ENCODE peak calls at places on chromosomes 2 and 18, in nine cellular contexts. One of them, this sample, is unnamed.

GRCh38 chr2:203775684-203776083 is 69.2 kb downstream of the CD28 start:
- DNase-seq in endodermal cell: no peak
- DNase-seq in kidney: no peak
- DNase-seq in ovary: no peak
- DNase-seq in IMR-90: peak
- DNase-seq in coronary artery: no peak
- DNase-seq in upper lobe of right lung: no peak
- DNase-seq in thoracic aorta: no peak
- DNase-seq in cardiac muscle cell: no peak
- DNase-seq in this sample: no peak

GRCh38 chr2:226446406-226447001 is 353.1 kb downstream of the IRS1 start:
- DNase-seq in endodermal cell: no peak
- DNase-seq in kidney: no peak
- DNase-seq in ovary: no peak
- DNase-seq in IMR-90: peak
- DNase-seq in coronary artery: no peak
- DNase-seq in upper lobe of right lung: no peak
- DNase-seq in thoracic aorta: no peak
- DNase-seq in cardiac muscle cell: peak
- DNase-seq in this sample: peak

GRCh38 chr2:238771193-238771592 is 76.7 kb upstream of the TWIST2 start:
- DNase-seq in endodermal cell: peak
- DNase-seq in kidney: no peak
- DNase-seq in ovary: no peak
- DNase-seq in IMR-90: peak
- DNase-seq in coronary artery: no peak
- DNase-seq in upper lobe of right lung: no peak
- DNase-seq in thoracic aorta: no peak
- DNase-seq in cardiac muscle cell: peak
- DNase-seq in this sample: peak

GRCh38 chr18:22572321-22572720 is 154.6 kb upstream of the CTAGE1 start:
- DNase-seq in endodermal cell: no peak
- DNase-seq in kidney: no peak
- DNase-seq in ovary: no peak
- DNase-seq in IMR-90: no peak
- DNase-seq in coronary artery: no peak
- DNase-seq in upper lobe of right lung: no peak
- DNase-seq in thoracic aorta: no peak
- DNase-seq in cardiac muscle cell: no peak
- DNase-seq in this sample: peak

GRCh38 chr18:64011513-64011912 is 41.6 kb downstream of the SERPINB8 start:
- DNase-seq in endodermal cell: no peak
- DNase-seq in kidney: no peak
- DNase-seq in ovary: no peak
- DNase-seq in IMR-90: no peak
- DNase-seq in coronary artery: no peak
- DNase-seq in upper lobe of right lung: no peak
- DNase-seq in thoracic aorta: no peak
- DNase-seq in cardiac muscle cell: no peak
- DNase-seq in this sample: no peak

GRCh38 chr2:42787424-42787787 is 5.0 kb downstream of the HAAO start:
- DNase-seq in endodermal cell: no peak
- DNase-seq in kidney: no peak
- DNase-seq in ovary: no peak
- DNase-seq in IMR-90: no peak
- DNase-seq in coronary artery: no peak
- DNase-seq in upper lobe of right lung: no peak
- DNase-seq in thoracic aorta: no peak
- DNase-seq in cardiac muscle cell: no peak
- DNase-seq in this sample: no peak

GRCh38 chr2:118307864-118308263 is 219.6 kb downstream of the INSIG2 start:
- DNase-seq in endodermal cell: no peak
- DNase-seq in kidney: no peak
- DNase-seq in ovary: no peak
- DNase-seq in IMR-90: no peak
- DNase-seq in coronary artery: no peak
- DNase-seq in upper lobe of right lung: no peak
- DNase-seq in thoracic aorta: no peak
- DNase-seq in cardiac muscle cell: no peak
- DNase-seq in this sample: no peak

GRCh38 chr2:72778410-72778809 is 47.4 kb downstream of the EXOC6B start:
- DNase-seq in endodermal cell: no peak
- DNase-seq in kidney: no peak
- DNase-seq in ovary: no peak
- DNase-seq in IMR-90: peak
- DNase-seq in coronary artery: no peak
- DNase-seq in upper lobe of right lung: no peak
- DNase-seq in thoracic aorta: no peak
- DNase-seq in cardiac muscle cell: peak
- DNase-seq in this sample: no peak

GRCh38 chr2:55428258-55428657 is 8.6 kb upstream of the CCDC88A start:
- DNase-seq in endodermal cell: no peak
- DNase-seq in kidney: no peak
- DNase-seq in ovary: no peak
- DNase-seq in IMR-90: no peak
- DNase-seq in coronary artery: no peak
- DNase-seq in upper lobe of right lung: no peak
- DNase-seq in thoracic aorta: no peak
- DNase-seq in cardiac muscle cell: no peak
- DNase-seq in this sample: no peak

GRCh38 chr2:42618972-42619371 is 50.5 kb downstream of the MTA3 start:
- DNase-seq in endodermal cell: no peak
- DNase-seq in kidney: no peak
- DNase-seq in ovary: no peak
- DNase-seq in IMR-90: peak
- DNase-seq in coronary artery: no peak
- DNase-seq in upper lobe of right lung: no peak
- DNase-seq in thoracic aorta: no peak
- DNase-seq in cardiac muscle cell: peak
- DNase-seq in this sample: no peak

GRCh38 chr2:218708086-218708485 is 2.5 kb upstream of the TTLL4 start:
- DNase-seq in endodermal cell: no peak
- DNase-seq in kidney: no peak
- DNase-seq in ovary: no peak
- DNase-seq in IMR-90: no peak
- DNase-seq in coronary artery: no peak
- DNase-seq in upper lobe of right lung: no peak
- DNase-seq in thoracic aorta: no peak
- DNase-seq in cardiac muscle cell: no peak
- DNase-seq in this sample: no peak

GRCh38 chr2:88028931-88029330 is 12.6 kb upstream of the RNU2-63P start:
- DNase-seq in endodermal cell: no peak
- DNase-seq in kidney: no peak
- DNase-seq in ovary: no peak
- DNase-seq in IMR-90: no peak
- DNase-seq in coronary artery: no peak
- DNase-seq in upper lobe of right lung: no peak
- DNase-seq in thoracic aorta: no peak
- DNase-seq in cardiac muscle cell: no peak
- DNase-seq in this sample: no peak

GRCh38 chr18:59748628-59749360 is 51.6 kb upstream of the CCBE1 start:
- DNase-seq in endodermal cell: no peak
- DNase-seq in kidney: no peak
- DNase-seq in ovary: no peak
- DNase-seq in IMR-90: peak
- DNase-seq in coronary artery: no peak
- DNase-seq in upper lobe of right lung: no peak
- DNase-seq in thoracic aorta: no peak
- DNase-seq in cardiac muscle cell: peak
- DNase-seq in this sample: no peak

DNA sequence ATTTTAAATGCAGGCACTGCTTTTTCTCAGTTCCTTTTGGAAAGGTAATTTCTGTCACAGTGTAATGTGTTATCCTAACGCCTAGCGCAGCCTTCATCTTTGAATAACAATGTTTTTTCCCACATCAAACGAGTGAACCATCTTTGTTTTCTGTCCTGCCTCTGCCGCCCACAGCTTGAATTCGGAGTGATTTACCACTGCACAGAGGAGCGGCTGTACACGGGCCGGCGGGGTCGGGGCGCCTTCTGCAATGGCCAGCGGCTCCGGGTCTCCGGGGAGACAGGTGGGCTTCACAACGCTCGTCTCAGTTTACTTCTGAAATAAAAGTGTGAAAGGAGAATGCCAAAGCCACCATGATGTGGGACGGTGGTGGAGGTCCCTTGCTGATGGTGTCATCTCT is 32.8 kb downstream of the IMPA2 start:
- DNase-seq in endodermal cell: no peak
- DNase-seq in kidney: peak
- DNase-seq in ovary: no peak
- DNase-seq in IMR-90: no peak
- DNase-seq in coronary artery: no peak
- DNase-seq in upper lobe of right lung: no peak
- DNase-seq in thoracic aorta: no peak
- DNase-seq in cardiac muscle cell: no peak
- DNase-seq in this sample: no peak
- H3K27ac ChIP-seq in endodermal cell: no peak
- H3K27ac ChIP-seq in kidney: peak
- H3K27ac ChIP-seq in ovary: no peak
- H3K27ac ChIP-seq in IMR-90: no peak
- H3K27ac ChIP-seq in coronary artery: no peak
- H3K27ac ChIP-seq in upper lobe of right lung: no peak
- H3K27ac ChIP-seq in thoracic aorta: no peak
- H3K27ac ChIP-seq in cardiac muscle cell: no peak
- H3K27ac ChIP-seq in this sample: no peak

GRCh38 chr2:136381722-136382633 is 264.0 kb upstream of the CXCR4 start:
- DNase-seq in endodermal cell: no peak
- DNase-seq in kidney: peak
- DNase-seq in ovary: no peak
- DNase-seq in IMR-90: no peak
- DNase-seq in coronary artery: no peak
- DNase-seq in upper lobe of right lung: no peak
- DNase-seq in thoracic aorta: no peak
- DNase-seq in cardiac muscle cell: no peak
- DNase-seq in this sample: peak
- H3K27ac ChIP-seq in endodermal cell: no peak
- H3K27ac ChIP-seq in kidney: no peak
- H3K27ac ChIP-seq in ovary: no peak
- H3K27ac ChIP-seq in IMR-90: no peak
- H3K27ac ChIP-seq in coronary artery: no peak
- H3K27ac ChIP-seq in upper lobe of right lung: no peak
- H3K27ac ChIP-seq in thoracic aorta: no peak
- H3K27ac ChIP-seq in cardiac muscle cell: no peak
- H3K27ac ChIP-seq in this sample: peak

GRCh38 chr2:37377187-37377532 is 32.7 kb downstream of the QPCT start:
- DNase-seq in endodermal cell: no peak
- DNase-seq in kidney: no peak
- DNase-seq in ovary: no peak
- DNase-seq in IMR-90: peak
- DNase-seq in coronary artery: no peak
- DNase-seq in upper lobe of right lung: no peak
- DNase-seq in thoracic aorta: no peak
- DNase-seq in cardiac muscle cell: peak
- DNase-seq in this sample: no peak
- H3K27ac ChIP-seq in endodermal cell: no peak
- H3K27ac ChIP-seq in kidney: no peak
- H3K27ac ChIP-seq in ovary: no peak
- H3K27ac ChIP-seq in IMR-90: peak
- H3K27ac ChIP-seq in coronary artery: no peak
- H3K27ac ChIP-seq in upper lobe of right lung: no peak
- H3K27ac ChIP-seq in thoracic aorta: no peak
- H3K27ac ChIP-seq in cardiac muscle cell: no peak
- H3K27ac ChIP-seq in this sample: no peak

DNA sequence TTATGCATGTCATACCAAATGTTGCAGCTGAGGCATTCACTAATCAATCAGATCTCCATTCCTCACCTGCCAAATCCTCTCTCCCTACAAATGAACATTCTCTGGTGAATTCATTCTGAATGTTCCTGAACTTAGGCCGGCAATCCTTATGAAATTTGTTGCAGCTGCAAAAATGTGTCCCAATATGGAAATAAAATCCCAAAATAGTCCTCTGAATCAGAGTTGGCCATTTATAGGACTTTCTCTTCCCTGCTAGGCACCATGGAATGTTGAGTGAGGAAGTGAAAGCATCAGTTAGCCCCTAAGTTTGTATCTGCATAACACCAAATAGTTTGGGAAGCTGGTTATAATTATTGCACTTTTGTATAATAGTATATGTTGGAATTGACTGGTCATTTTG is 25.6 kb downstream of the GCA start:
- DNase-seq in endodermal cell: no peak
- DNase-seq in kidney: no peak
- DNase-seq in ovary: no peak
- DNase-seq in IMR-90: no peak
- DNase-seq in coronary artery: no peak
- DNase-seq in upper lobe of right lung: no peak
- DNase-seq in thoracic aorta: no peak
- DNase-seq in cardiac muscle cell: no peak
- DNase-seq in this sample: no peak
- H3K27ac ChIP-seq in endodermal cell: no peak
- H3K27ac ChIP-seq in kidney: no peak
- H3K27ac ChIP-seq in ovary: no peak
- H3K27ac ChIP-seq in IMR-90: no peak
- H3K27ac ChIP-seq in coronary artery: peak
- H3K27ac ChIP-seq in upper lobe of right lung: no peak
- H3K27ac ChIP-seq in thoracic aorta: peak
- H3K27ac ChIP-seq in cardiac muscle cell: peak
- H3K27ac ChIP-seq in this sample: no peak

GRCh38 chr2:241001413-241002274 is 3.2 kb downstream of the SNED1 start:
- DNase-seq in endodermal cell: peak
- DNase-seq in kidney: peak
- DNase-seq in ovary: no peak
- DNase-seq in IMR-90: no peak
- DNase-seq in coronary artery: peak
- DNase-seq in upper lobe of right lung: peak
- DNase-seq in thoracic aorta: no peak
- DNase-seq in cardiac muscle cell: no peak
- DNase-seq in this sample: no peak
- H3K27ac ChIP-seq in endodermal cell: no peak
- H3K27ac ChIP-seq in kidney: no peak
- H3K27ac ChIP-seq in ovary: no peak
- H3K27ac ChIP-seq in IMR-90: no peak
- H3K27ac ChIP-seq in coronary artery: no peak
- H3K27ac ChIP-seq in upper lobe of right lung: no peak
- H3K27ac ChIP-seq in thoracic aorta: no peak
- H3K27ac ChIP-seq in cardiac muscle cell: no peak
- H3K27ac ChIP-seq in this sample: no peak

DNA sequence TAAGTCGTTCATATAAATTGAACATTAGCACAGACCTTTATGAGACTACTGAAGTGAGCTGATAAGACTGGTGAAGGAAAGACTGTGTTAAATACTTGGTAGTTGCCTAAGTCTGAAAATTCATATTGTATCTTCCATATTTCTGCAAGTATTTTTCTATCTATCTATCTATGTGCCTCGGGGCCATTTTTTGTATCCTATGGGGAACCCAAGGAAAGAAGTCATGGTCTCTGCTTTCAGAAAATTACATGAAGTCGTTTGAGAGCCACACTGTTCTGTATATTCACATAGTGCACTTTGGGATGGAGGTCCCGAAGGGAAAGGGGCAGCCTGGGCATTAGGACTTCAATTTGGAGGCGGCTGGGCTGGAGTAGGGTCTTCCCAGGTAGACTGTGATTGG is 89.6 kb downstream of the EPAS1 start:
- DNase-seq in endodermal cell: no peak
- DNase-seq in kidney: no peak
- DNase-seq in ovary: no peak
- DNase-seq in IMR-90: no peak
- DNase-seq in coronary artery: no peak
- DNase-seq in upper lobe of right lung: no peak
- DNase-seq in thoracic aorta: no peak
- DNase-seq in cardiac muscle cell: no peak
- DNase-seq in this sample: no peak
- H3K27ac ChIP-seq in endodermal cell: no peak
- H3K27ac ChIP-seq in kidney: no peak
- H3K27ac ChIP-seq in ovary: no peak
- H3K27ac ChIP-seq in IMR-90: no peak
- H3K27ac ChIP-seq in coronary artery: peak
- H3K27ac ChIP-seq in upper lobe of right lung: no peak
- H3K27ac ChIP-seq in thoracic aorta: peak
- H3K27ac ChIP-seq in cardiac muscle cell: no peak
- H3K27ac ChIP-seq in this sample: no peak

This sample was measured in SJCRH30.